ENCODE peak calls at places on chromosomes 13 and 19, in ten cellular contexts. P is stimulated activated CD8-positive, alpha-beta memory T cell treated with anti-CD3 and anti-CD28 coated beads, Interleukin-7, amount 100 ng/mL, for 24 hours; T is left cardiac atrium; M is choroid plexus epithelial cell; H is NCI-H2107; A is adrenal gland; J is endodermal cell; Z is sigmoid colon; R is Jurkat, Clone E6-1; L is naive thymus-derived CD4-positive, alpha-beta T cell. O is an unnamed sample.

GRCh38 chr19:51586799-51587198 is 15.7 kb downstream of the ZNF175 start:
- DNase-seq in P (no peak), T (no peak), M (no peak), H (no peak), A (no peak), J (no peak), Z (no peak), R (no peak), L (no peak), O (no peak)

GRCh38 chr13:99377641-99378040 is 70.4 kb upstream of the GPR183 start:
- DNase-seq in P (no peak), T (no peak), M (no peak), H (no peak), A (no peak), J (peak; percentile 38), Z (peak; percentile 37), R (no peak), L (no peak), O (no peak)

GRCh38 chr13:99640260-99640659 is 139.0 kb downstream of the TM9SF2 start:
- DNase-seq in P (no peak), T (no peak), M (no peak), H (peak; percentile 28), A (no peak), J (no peak), Z (no peak), R (no peak), L (no peak), O (no peak)

GRCh38 chr19:40165362-40165937 is 25.8 kb upstream of the MAP3K10 start:
- DNase-seq in P (peak; percentile 44), T (peak; percentile 42), M (peak; percentile 52), H (no peak), A (peak; percentile 42), J (peak; percentile 94), Z (no peak), R (peak; percentile 54), L (peak; percentile 34), O (peak; percentile 81)

GRCh38 chr13:24911135-24911524 is 147.2 kb downstream of the RNF17 start:
- DNase-seq in P (no peak), T (no peak), M (peak; percentile 58), H (no peak), A (no peak), J (no peak), Z (no peak), R (no peak), L (no peak), O (no peak)

GRCh38 chr13:78520425-78520824 is 82.9 kb downstream of the POU4F1 start:
- DNase-seq in P (no peak), T (no peak), M (no peak), H (no peak), A (no peak), J (no peak), Z (no peak), R (peak; percentile 12), L (no peak), O (no peak)

GRCh38 chr13:105196052-105196451 is 1339.4 kb downstream of the EFNB2 start:
- DNase-seq in P (no peak), T (no peak), M (peak; percentile 74), H (no peak), A (no peak), J (peak; percentile 60), Z (no peak), R (no peak), L (no peak), O (no peak)

GRCh38 chr13:38705351-38705750 is 18.5 kb downstream of the FREM2 start:
- DNase-seq in P (no peak), T (no peak), M (no peak), H (no peak), A (no peak), J (no peak), Z (no peak), R (no peak), L (no peak), O (no peak)

GRCh38 chr13:41500501-41500900 is 43.2 kb downstream of the RGCC start:
- DNase-seq in P (no peak), T (no peak), M (no peak), H (no peak), A (no peak), J (no peak), Z (no peak), R (peak; percentile 79), L (peak; percentile 30), O (no peak)

GRCh38 chr19:4538601-4538954 is 1.3 kb downstream of the LRG1 start:
- DNase-seq in P (no peak), T (no peak), M (no peak), H (peak; percentile 86), A (no peak), J (peak; percentile 40), Z (no peak), R (no peak), L (no peak), O (no peak)

GRCh38 chr13:36766295-36766694 is 52.7 kb upstream of the RFXAP start:
- DNase-seq in P (no peak), T (no peak), M (peak; percentile 93), H (no peak), A (no peak), J (no peak), Z (no peak), R (no peak), L (no peak), O (no peak)

GRCh38 chr13:23175920-23176319 is 4.9 kb upstream of the SGCG start:
- DNase-seq in P (no peak), T (no peak), M (peak; percentile 22), H (no peak), A (no peak), J (no peak), Z (no peak), R (no peak), L (no peak), O (no peak)

GRCh38 chr19:33409906-33410685 is 36.6 kb downstream of the CEBPG start:
- DNase-seq in P (no peak), T (peak; percentile 16), M (no peak), H (no peak), A (no peak), J (no peak), Z (no peak), R (no peak), L (no peak), O (no peak)

GRCh38 chr13:86892330-86892729 is 778.8 kb upstream of the SLITRK5 start:
- DNase-seq in P (no peak), T (no peak), M (peak; percentile 85), H (no peak), A (no peak), J (no peak), Z (no peak), R (no peak), L (no peak), O (no peak)

O was measured in heart left ventricle.